ENCODE peak calls at places on chromosome 10, in nine cellular contexts. Y is stomach; R is mammary epithelial cell; H is left ventricle myocardium inferior; P is IMR-90; L is PC-3; X is CD4-positive, CD25-positive, alpha-beta regulatory T cell; N is pancreas; B is hepatocyte. U is an unnamed sample. For H3K4me1 and H3K9me3, the result is how much of the 10 kb centered on the place peaks cover.

GRCh38 chr10:15168296-15168780 is at the start of gene NMT2:
- DNase-seq in Y (no peak), R (peak), H (peak), P (no peak), L (peak), X (no peak), N (peak), B (no peak), U (peak)

GRCh38 chr10:17113346-17113745 is 16.3 kb downstream of the CUBN start:
- DNase-seq in Y (no peak), R (peak), H (no peak), P (no peak), L (peak), X (no peak), N (no peak), B (no peak), U (no peak)

GRCh38 chr10:88038268-88038667 is 174.8 kb downstream of the PTEN start:
- DNase-seq in Y (no peak), R (no peak), H (no peak), P (peak), L (no peak), X (no peak), N (no peak), B (no peak), U (no peak)

GRCh38 chr10:31650010-31650409 is 278.6 kb downstream of the ARHGAP12 start:
- DNase-seq in Y (no peak), R (no peak), H (peak), P (peak), L (peak), X (no peak), N (peak), B (peak), U (peak)

GRCh38 chr10:53839437-53840039 is 961.5 kb downstream of the PCDH15 start:
- DNase-seq in Y (no peak), R (peak), H (no peak), P (peak), L (peak), X (no peak), N (no peak), B (peak), U (no peak)

GRCh38 chr10:102710604-102711003 is 3.6 kb downstream of the ARL3 start:
- DNase-seq in Y (no peak), R (peak), H (no peak), P (peak), L (peak), X (no peak), N (no peak), B (no peak), U (no peak)

GRCh38 chr10:85851300-85851699 is 515.3 kb downstream of the GRID1 start:
- DNase-seq in Y (no peak), R (no peak), H (no peak), P (no peak), L (no peak), X (no peak), N (no peak), B (peak), U (no peak)

GRCh38 chr10:51073461-51074237 is 638 bp upstream of the PRKG1 start:
- DNase-seq in Y (peak), R (peak), H (peak), P (peak), L (peak), X (no peak), N (peak), B (peak), U (peak)

GRCh38 chr10:18414061-18414460 is 237.3 kb downstream of the NSUN6 start:
- DNase-seq in Y (no peak), R (no peak), H (peak), P (peak), L (no peak), X (no peak), N (no peak), B (no peak), U (no peak)

GRCh38 chr10:63273575-63273974 is 140.4 kb downstream of the NRBF2 start:
- DNase-seq in Y (no peak), R (no peak), H (no peak), P (peak), L (peak), X (no peak), N (no peak), B (no peak), U (no peak)

GRCh38 chr10:52807803-52808202 is 35.2 kb upstream of the MBL2 start:
- DNase-seq in Y (no peak), R (no peak), H (no peak), P (no peak), L (no peak), X (no peak), N (no peak), B (no peak), U (no peak)

GRCh38 chr10:93206652-93207051 is 133.0 kb downstream of the CYP26A1 start:
- DNase-seq in Y (no peak), R (no peak), H (no peak), P (no peak), L (no peak), X (no peak), N (no peak), B (no peak), U (no peak)

GRCh38 chr10:79239930-79240713 is 107.1 kb upstream of the PPIF start:
- DNase-seq in Y (no peak), R (no peak), H (no peak), P (no peak), L (no peak), X (no peak), N (no peak), B (peak), U (peak)

GRCh38 chr10:88379575-88379974 is 203.5 kb downstream of the RNLS start:
- DNase-seq in Y (no peak), R (peak), H (no peak), P (peak), L (no peak), X (no peak), N (no peak), B (peak), U (no peak)

GRCh38 chr10:4061441-4061951 is 276.5 kb upstream of the KLF6 start:
- DNase-seq in Y (no peak), R (no peak), H (peak), P (no peak), L (no peak), X (no peak), N (no peak), B (no peak), U (peak)

GRCh38 chr10:22805304-22805703 is 90.9 kb upstream of the PIP4K2A start:
- DNase-seq in Y (no peak), R (no peak), H (no peak), P (peak), L (peak), X (no peak), N (no peak), B (peak), U (peak)

GRCh38 chr10:3124412-3125175 is 48.0 kb downstream of the PITRM1 start:
- DNase-seq in Y (no peak), R (no peak), H (no peak), P (no peak), L (no peak), X (no peak), N (no peak), B (no peak), U (no peak)

GRCh38 chr10:9596368-9596920 is 1421.2 kb upstream of the CELF2 start:
- DNase-seq in Y (no peak), R (no peak), H (no peak), P (peak), L (no peak), X (no peak), N (no peak), B (no peak), U (no peak)

GRCh38 chr10:102140218-102140617 is 7.4 kb downstream of the PPRC1 start:
- DNase-seq in Y (no peak), R (no peak), H (no peak), P (no peak), L (no peak), X (no peak), N (no peak), B (no peak), U (no peak)

GRCh38 chr10:3419719-3420495 is 247.3 kb upstream of the PITRM1 start:
- DNase-seq in Y (no peak), R (no peak), H (no peak), P (no peak), L (no peak), X (no peak), N (no peak), B (no peak), U (no peak)

GRCh38 chr10:93115661-93116383 is 42.1 kb downstream of the CYP26A1 start:
- DNase-seq in Y (peak), R (peak), H (peak), P (peak), L (peak), X (peak), N (peak), B (peak), U (peak)

GRCh38 chr10:22925088-22925487 is 2.8 kb upstream of the ARMC3 start:
- DNase-seq in Y (no peak), R (no peak), H (no peak), P (no peak), L (no peak), X (no peak), N (no peak), B (no peak), U (no peak)

GRCh38 chr10:89301721-89302445 is at the start of gene IFIT2:
- DNase-seq in Y (peak), R (peak), H (peak), P (peak), L (peak), X (no peak), N (peak), B (peak), U (no peak)

GRCh38 chr10:102813734-102814455 is 23.3 kb downstream of the CYP17A1 start:
- DNase-seq in Y (peak), R (no peak), H (peak), P (peak), L (no peak), X (no peak), N (no peak), B (peak), U (peak)

GRCh38 chr10:110226555-110226925 is 19.1 kb downstream of the MXI1 start:
- DNase-seq in Y (peak), R (peak), H (peak), P (peak), L (peak), X (peak), N (peak), B (peak), U (peak)

GRCh38 chr10:6912424-6912823 is 332.3 kb upstream of the PRKCQ start:
- DNase-seq in Y (no peak), R (peak), H (no peak), P (peak), L (peak), X (no peak), N (no peak), B (peak), U (no peak)

GRCh38 chr10:69220041-69220451 is at the start of gene HKDC1:
- DNase-seq in Y (no peak), R (no peak), H (no peak), P (no peak), L (no peak), X (no peak), N (peak), B (peak), U (no peak)

GRCh38 chr10:119500796-119501195 is 41.7 kb downstream of the RGS10 start:
- DNase-seq in Y (no peak), R (no peak), H (no peak), P (no peak), L (no peak), X (no peak), N (no peak), B (no peak), U (no peak)

GRCh38 chr10:100736144-100736808 is 9.1 kb upstream of the PAX2 start:
- DNase-seq in Y (no peak), R (no peak), H (no peak), P (no peak), L (no peak), X (no peak), N (no peak), B (no peak), U (no peak)

GRCh38 chr10:126199221-126199998 is 188.9 kb downstream of the ADAM12 start:
- DNase-seq in Y (no peak), R (no peak), H (no peak), P (peak), L (peak), X (no peak), N (no peak), B (peak), U (no peak)

GRCh38 chr10:70899096-70899495 is 10.7 kb upstream of the PCBD1 start:
- DNase-seq in Y (no peak), R (no peak), H (no peak), P (no peak), L (no peak), X (no peak), N (no peak), B (no peak), U (no peak)

GRCh38 chr10:85915245-85915846 is 451.2 kb downstream of the GRID1 start:
- DNase-seq in Y (no peak), R (no peak), H (no peak), P (no peak), L (no peak), X (no peak), N (no peak), B (no peak), U (no peak)

GRCh38 chr10:117967149-117967548 is 79.6 kb downstream of the RAB11FIP2 start:
- DNase-seq in Y (no peak), R (no peak), H (no peak), P (no peak), L (no peak), X (no peak), N (no peak), B (no peak), U (no peak)

GRCh38 chr10:99906470-99906869 is 103.3 kb downstream of the DNMBP start:
- DNase-seq in Y (peak), R (peak), H (no peak), P (peak), L (no peak), X (no peak), N (no peak), B (peak), U (peak)

GRCh38 chr10:101495324-101495925 is 92.6 kb downstream of the POLL start:
- DNase-seq in Y (no peak), R (peak), H (no peak), P (peak), L (peak), X (no peak), N (no peak), B (peak), U (no peak)

GRCh38 chr10:45064998-45065397 is 64.3 kb downstream of the ZNF22 start:
- DNase-seq in Y (no peak), R (no peak), H (no peak), P (no peak), L (no peak), X (no peak), N (no peak), B (no peak), U (no peak)

GRCh38 chr10:106705576-106706526 is 458.7 kb downstream of the SORCS1 start:
- DNase-seq in Y (peak), R (peak), H (peak), P (peak), L (peak), X (no peak), N (peak), B (peak), U (peak)

GRCh38 chr10:124087672-124088634 is 5.4 kb downstream of the CHST15 start:
- DNase-seq in Y (peak), R (no peak), H (no peak), P (no peak), L (no peak), X (no peak), N (no peak), B (no peak), U (peak)

GRCh38 chr10:22333167-22333566 is 12.1 kb upstream of the SPAG6 start:
- DNase-seq in Y (no peak), R (no peak), H (no peak), P (no peak), L (no peak), X (no peak), N (no peak), B (no peak), U (no peak)

GRCh38 chr10:42637648-42638052 is 720 bp downstream of the ZNF33B start:
- DNase-seq in Y (no peak), R (no peak), H (no peak), P (no peak), L (no peak), X (no peak), N (no peak), B (no peak), U (no peak)

GRCh38 chr10:42637142-42637541 is 1.2 kb downstream of the ZNF33B start:
- DNase-seq in Y (no peak), R (no peak), H (no peak), P (no peak), L (no peak), X (no peak), N (no peak), B (no peak), U (no peak)

GRCh38 chr10:42638053-42638820 is at the start of gene ZNF33B:
- DNase-seq in Y (peak), R (peak), H (peak), P (peak), L (peak), X (peak), N (peak), B (peak), U (peak)

GRCh38 chr10:42632557-42632956 is 5.8 kb downstream of the ZNF33B start:
- DNase-seq in Y (no peak), R (no peak), H (no peak), P (no peak), L (no peak), X (no peak), N (no peak), B (no peak), U (no peak)

GRCh38 chr10:42635098-42635497 is 3.3 kb downstream of the ZNF33B start:
- DNase-seq in Y (no peak), R (no peak), H (no peak), P (no peak), L (no peak), X (no peak), N (no peak), B (no peak), U (no peak)
- H3K4me1 ChIP-seq in Y (under half), R (under half), H (under half), P (under half), L (under half), X (under half), N (under half), B (under half), U (under half)

GRCh38 chr10:61541960-61542359 is 88.8 kb upstream of the TMEM26 start:
- DNase-seq in Y (no peak), R (no peak), H (no peak), P (no peak), L (no peak), X (no peak), N (no peak), B (no peak), U (no peak)
- H3K9me3 ChIP-seq in Y (under half), R (under half), H (under half), P (under half), L (under half), X (under half), N (under half), B (under half), U (under half)

DNA sequence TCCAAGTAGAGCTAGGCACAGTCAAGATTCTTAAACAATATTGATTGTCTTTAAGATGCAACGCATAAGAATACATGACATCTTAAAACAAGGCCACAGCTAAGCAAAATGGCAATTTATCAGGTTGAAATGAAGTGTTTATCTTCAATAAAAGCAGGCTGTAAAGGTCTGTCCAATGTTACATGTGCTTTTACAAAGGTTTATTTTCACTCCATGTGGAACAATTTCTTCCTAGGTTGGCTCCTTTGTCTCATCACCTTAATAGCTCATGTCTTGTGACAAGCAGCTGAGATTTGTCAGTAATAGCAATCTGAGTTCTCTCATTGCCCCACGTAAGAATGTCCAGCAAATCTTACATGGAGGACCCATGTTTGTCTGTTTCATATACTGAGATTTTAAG is 437.6 kb downstream of the GPAM start:
- DNase-seq in Y (no peak), R (no peak), H (no peak), P (no peak), L (no peak), X (no peak), N (no peak), B (no peak), U (no peak)
- H3K4me1 ChIP-seq in Y (under half), R (under half), H (under half), P (under half), L (under half), X (under half), N (under half), B (under half), U (under half)

DNA sequence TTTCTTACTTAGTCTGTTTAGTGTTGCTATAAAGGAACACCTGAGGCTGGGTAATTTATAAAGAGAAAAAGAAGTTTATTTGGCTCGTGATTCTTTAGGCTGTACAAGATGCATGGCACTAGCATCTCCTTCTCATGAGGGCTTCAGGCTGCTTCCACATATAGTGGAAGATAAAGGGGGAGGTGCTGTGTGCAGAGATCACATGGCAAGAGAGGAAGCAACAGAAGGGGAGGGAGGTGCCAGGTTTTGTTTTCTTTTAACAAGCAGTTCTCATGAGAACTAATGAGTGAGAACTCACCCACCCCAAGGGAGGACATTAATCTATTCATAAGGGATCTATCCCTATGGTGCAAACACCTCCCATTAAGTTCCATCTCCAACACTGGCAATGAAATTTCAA is 17.3 kb downstream of the CYP2E1 start:
- DNase-seq in Y (no peak), R (no peak), H (no peak), P (no peak), L (no peak), X (no peak), N (no peak), B (no peak), U (no peak)
- H3K9me3 ChIP-seq in Y (under half), R (under half), H (under half), P (under half), L (under half), X (under half), N (under half), B (under half), U (under half)

GRCh38 chr10:132586731-132587130 is 49.1 kb downstream of the INPP5A start:
- DNase-seq in Y (no peak), R (no peak), H (no peak), P (no peak), L (no peak), X (no peak), N (peak), B (no peak), U (no peak)
- H3K4me1 ChIP-seq in Y (under half), R (under half), H (half or more), P (under half), L (under half), X (under half), N (under half), B (under half), U (under half)

DNA sequence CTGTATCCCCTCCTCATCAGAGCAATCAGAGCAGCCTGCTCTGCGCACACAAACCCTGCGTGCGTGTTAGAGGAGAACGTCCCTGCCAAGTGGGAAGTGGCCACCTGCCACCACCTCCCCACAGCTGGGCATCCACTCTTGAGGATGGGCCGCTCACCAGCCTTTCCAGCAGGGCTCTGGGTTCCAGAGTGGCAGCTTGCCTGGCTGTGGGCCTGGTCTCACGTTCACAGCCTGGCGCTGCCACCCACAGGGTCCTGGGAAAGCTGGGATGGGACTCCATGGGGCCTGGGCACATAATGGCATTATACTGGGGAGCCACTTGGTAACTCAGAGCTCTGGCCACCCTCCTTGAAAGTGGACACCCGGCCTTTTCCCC is 151.1 kb upstream of the PPP2R2D start:
- DNase-seq in Y (no peak), R (no peak), H (no peak), P (no peak), L (no peak), X (no peak), N (no peak), B (no peak), U (no peak)
- H3K9me3 ChIP-seq in Y (under half), R (under half), H (under half), P (half or more), L (under half), X (under half), N (under half), B (under half), U (under half)